ENCODE peak calls at places on chromosomes 4 and X, in six cellular contexts. Y is RCC 7860, P is dorsolateral prefrontal cortex, C is HCT116, X is head of caudate nucleus, A is astrocyte of the cerebellum. L is an unnamed sample.

GRCh38 chr4:11495291-11495690 is 66.6 kb upstream of the HS3ST1 start:
- DNase-seq in C (no peak), X (no peak), A (peak), Y (no peak), P (no peak), L (no peak)

GRCh38 chr4:99861120-99861905 is 32.9 kb downstream of the LAMTOR3 start:
- DNase-seq in Y (no peak), C (no peak), X (no peak), P (no peak), A (no peak), L (no peak)

GRCh38 chrX:48940404-48940955 is 16.9 kb downstream of the OTUD5 start:
- DNase-seq in C (no peak), P (no peak), X (no peak), Y (no peak), A (no peak), L (no peak)

GRCh38 chrX:318739-319578 is at the start of gene GTPBP6:
- DNase-seq in Y (peak), A (peak), X (peak), P (peak), C (peak), L (peak)

GRCh38 chrX:42746606-42747005 is 31.4 kb downstream of the PPP1R2C start:
- DNase-seq in A (no peak), X (no peak), P (no peak), Y (no peak), C (no peak), L (no peak)

GRCh38 chr4:163467371-163467770 is 6.2 kb downstream of the TKTL2 start:
- DNase-seq in P (no peak), Y (no peak), X (no peak), C (no peak), A (no peak), L (no peak)

GRCh38 chr4:140423106-140423505 is 4.3 kb downstream of the CLGN start:
- DNase-seq in P (no peak), Y (no peak), X (no peak), A (peak), C (no peak), L (no peak)

GRCh38 chr4:151415978-151416377 is 7.0 kb downstream of the FHIP1A start:
- DNase-seq in Y (peak), X (no peak), C (no peak), P (no peak), A (peak), L (no peak)

GRCh38 chr4:98446499-98447375 is 185.6 kb downstream of the RAP1GDS1 start:
- DNase-seq in Y (peak), A (peak), C (no peak), P (no peak), X (no peak), L (no peak)

GRCh38 chr4:174873931-174874330 is 44.2 kb upstream of the ADAM29 start:
- DNase-seq in Y (no peak), C (peak), A (no peak), X (no peak), P (no peak), L (no peak)

GRCh38 chr4:139655116-139655515 is 10.5 kb upstream of the MGST2 start:
- DNase-seq in Y (no peak), C (no peak), X (no peak), P (no peak), A (no peak), L (no peak)

GRCh38 chr4:41456559-41457101 is 81.3 kb upstream of the LIMCH1 start:
- DNase-seq in C (no peak), X (peak), Y (no peak), P (no peak), A (no peak), L (no peak)

GRCh38 chr4:124097447-124097846 is 615.1 kb downstream of the ANKRD50 start:
- DNase-seq in P (no peak), X (no peak), C (no peak), Y (no peak), A (no peak), L (no peak)

GRCh38 chr4:113700602-113701150 is 60.9 kb downstream of the CAMK2D start:
- DNase-seq in C (no peak), P (no peak), A (no peak), X (no peak), Y (no peak), L (no peak)

GRCh38 chrX:39969099-39969825 is 128.5 kb downstream of the BCOR start:
- DNase-seq in C (no peak), P (no peak), A (no peak), X (no peak), Y (no peak), L (peak)

GRCh38 chrX:150063138-150063518 is 124.8 kb upstream of the EOLA2 start:
- DNase-seq in C (no peak), X (no peak), P (no peak), A (no peak), Y (no peak), L (no peak)

GRCh38 chr4:76591992-76592391 is 157.0 kb downstream of the SHROOM3 start:
- DNase-seq in C (no peak), Y (no peak), P (no peak), X (no peak), A (no peak), L (no peak)

GRCh38 chrX:145620666-145621065 is 197.0 kb upstream of the SLITRK2 start:
- DNase-seq in C (no peak), P (no peak), X (no peak), Y (no peak), A (no peak), L (no peak)

GRCh38 chrX:38732866-38733265 is 68.4 kb upstream of the MID1IP1 start:
- DNase-seq in A (no peak), C (no peak), Y (no peak), X (no peak), P (no peak), L (no peak)